ENCODE peak calls at places on chromosomes 3 and 15, in five cellular contexts. One of them, this sample, is unnamed.

GRCh38 chr3:33074217-33075067 is 22.5 kb downstream of the GLB1 start:
- DNase-seq in AG04450: peak; percentile 43
- DNase-seq in right atrium auricular region: no peak
- DNase-seq in adrenal gland: peak; percentile 66
- DNase-seq in cardiac muscle cell: peak; percentile 81
- DNase-seq in this sample: no peak

GRCh38 chr15:63013052-63013808 is 29.3 kb upstream of the TPM1 start:
- DNase-seq in AG04450: peak; percentile 32
- DNase-seq in cardiac muscle cell: no peak
- DNase-seq in adrenal gland: no peak
- DNase-seq in right atrium auricular region: no peak
- DNase-seq in this sample: no peak

GRCh38 chr3:114194750-114195149 is 15.9 kb upstream of the DRD3 start:
- DNase-seq in AG04450: no peak
- DNase-seq in adrenal gland: no peak
- DNase-seq in right atrium auricular region: no peak
- DNase-seq in cardiac muscle cell: no peak
- DNase-seq in this sample: no peak

GRCh38 chr15:88878720-88879184 is 16.6 kb downstream of the HAPLN3 start:
- DNase-seq in cardiac muscle cell: peak; percentile 68
- DNase-seq in right atrium auricular region: no peak
- DNase-seq in AG04450: no peak
- DNase-seq in adrenal gland: peak; percentile 38
- DNase-seq in this sample: no peak

GRCh38 chr15:40046721-40047412 is 7.9 kb upstream of the SRP14 start:
- DNase-seq in adrenal gland: no peak
- DNase-seq in cardiac muscle cell: no peak
- DNase-seq in AG04450: no peak
- DNase-seq in right atrium auricular region: peak; percentile 49
- DNase-seq in this sample: no peak

GRCh38 chr15:70284438-70285214 is 186.9 kb upstream of the TLE3 start:
- DNase-seq in adrenal gland: peak; percentile 72
- DNase-seq in cardiac muscle cell: no peak
- DNase-seq in right atrium auricular region: no peak
- DNase-seq in AG04450: no peak
- DNase-seq in this sample: peak; percentile 79

GRCh38 chr3:29601861-29602585 is 321.2 kb downstream of the RBMS3 start:
- DNase-seq in cardiac muscle cell: no peak
- DNase-seq in adrenal gland: no peak
- DNase-seq in right atrium auricular region: no peak
- DNase-seq in AG04450: no peak
- DNase-seq in this sample: no peak

GRCh38 chr15:45743309-45744041 is 108.6 kb downstream of the SQOR start:
- DNase-seq in right atrium auricular region: no peak
- DNase-seq in adrenal gland: no peak
- DNase-seq in cardiac muscle cell: no peak
- DNase-seq in AG04450: no peak
- DNase-seq in this sample: no peak

GRCh38 chr3:163622384-163622783 is 1455.9 kb downstream of the SI start:
- DNase-seq in cardiac muscle cell: peak; percentile 80
- DNase-seq in adrenal gland: no peak
- DNase-seq in AG04450: no peak
- DNase-seq in right atrium auricular region: no peak
- DNase-seq in this sample: no peak

GRCh38 chr3:142993958-142994442 is 7.4 kb upstream of the U2SURP start:
- DNase-seq in AG04450: peak; percentile 41
- DNase-seq in right atrium auricular region: peak; percentile 80
- DNase-seq in cardiac muscle cell: peak; percentile 70
- DNase-seq in adrenal gland: peak; percentile 60
- DNase-seq in this sample: no peak

GRCh38 chr15:68630205-68630555 is 51.4 kb downstream of the CORO2B start:
- DNase-seq in right atrium auricular region: no peak
- DNase-seq in adrenal gland: no peak
- DNase-seq in AG04450: no peak
- DNase-seq in cardiac muscle cell: no peak
- DNase-seq in this sample: no peak

GRCh38 chr15:89760303-89761008 is 9.4 kb upstream of the MESP1 start:
- DNase-seq in cardiac muscle cell: peak; percentile 81
- DNase-seq in AG04450: no peak
- DNase-seq in adrenal gland: peak; percentile 73
- DNase-seq in right atrium auricular region: peak; percentile 84
- DNase-seq in this sample: peak; percentile 91

GRCh38 chr3:105067361-105067760 is 299.3 kb upstream of the ALCAM start:
- DNase-seq in adrenal gland: no peak
- DNase-seq in right atrium auricular region: no peak
- DNase-seq in cardiac muscle cell: no peak
- DNase-seq in AG04450: no peak
- DNase-seq in this sample: no peak

GRCh38 chr3:188529228-188529627 is 375.3 kb downstream of the LPP start:
- DNase-seq in adrenal gland: no peak
- DNase-seq in AG04450: peak; percentile 18
- DNase-seq in cardiac muscle cell: no peak
- DNase-seq in right atrium auricular region: no peak
- DNase-seq in this sample: no peak

GRCh38 chr3:179673522-179673921 is 20.7 kb downstream of the USP13 start:
- DNase-seq in right atrium auricular region: no peak
- DNase-seq in AG04450: no peak
- DNase-seq in adrenal gland: peak; percentile 39
- DNase-seq in cardiac muscle cell: no peak
- DNase-seq in this sample: peak; percentile 67

GRCh38 chr3:42880601-42881451 is 5.1 kb upstream of the CYP8B1 start:
- DNase-seq in right atrium auricular region: peak; percentile 88
- DNase-seq in adrenal gland: peak; percentile 86
- DNase-seq in AG04450: peak; percentile 23
- DNase-seq in cardiac muscle cell: peak; percentile 90
- DNase-seq in this sample: peak; percentile 93

GRCh38 chr3:138348950-138349739 is 766 bp downstream of the MRAS start:
- DNase-seq in adrenal gland: peak; percentile 47
- DNase-seq in AG04450: no peak
- DNase-seq in cardiac muscle cell: peak; percentile 46
- DNase-seq in right atrium auricular region: no peak
- DNase-seq in this sample: no peak

GRCh38 chr15:63420333-63420741 is 38.7 kb upstream of the CA12 start:
- DNase-seq in adrenal gland: no peak
- DNase-seq in AG04450: no peak
- DNase-seq in cardiac muscle cell: peak; percentile 20
- DNase-seq in right atrium auricular region: no peak
- DNase-seq in this sample: no peak

GRCh38 chr15:37682304-37682703 is 252.1 kb upstream of the TMCO5A start:
- DNase-seq in right atrium auricular region: no peak
- DNase-seq in adrenal gland: no peak
- DNase-seq in AG04450: no peak
- DNase-seq in cardiac muscle cell: no peak
- DNase-seq in this sample: no peak

GRCh38 chr3:5052247-5052646 is 69.8 kb upstream of the ARL8B start:
- DNase-seq in right atrium auricular region: no peak
- DNase-seq in cardiac muscle cell: no peak
- DNase-seq in AG04450: no peak
- DNase-seq in adrenal gland: no peak
- DNase-seq in this sample: no peak

GRCh38 chr3:122974764-122975162 is 52.8 kb downstream of the SEMA5B start:
- DNase-seq in cardiac muscle cell: no peak
- DNase-seq in AG04450: no peak
- DNase-seq in right atrium auricular region: no peak
- DNase-seq in adrenal gland: peak; percentile 56
- DNase-seq in this sample: no peak

GRCh38 chr3:23756206-23756840 is 49.4 kb upstream of the UBE2E1 start:
- DNase-seq in adrenal gland: no peak
- DNase-seq in right atrium auricular region: no peak
- DNase-seq in AG04450: no peak
- DNase-seq in cardiac muscle cell: no peak
- DNase-seq in this sample: no peak

GRCh38 chr3:12451960-12452359 is 32.3 kb upstream of the TSEN2 start:
- DNase-seq in adrenal gland: no peak
- DNase-seq in AG04450: no peak
- DNase-seq in right atrium auricular region: no peak
- DNase-seq in cardiac muscle cell: no peak
- DNase-seq in this sample: no peak

GRCh38 chr15:39869251-39869650 is 50.8 kb downstream of the GPR176 start:
- DNase-seq in right atrium auricular region: no peak
- DNase-seq in cardiac muscle cell: no peak
- DNase-seq in adrenal gland: no peak
- DNase-seq in AG04450: no peak
- DNase-seq in this sample: no peak

GRCh38 chr3:107942244-107942643 is 148.6 kb downstream of the CD47 start:
- DNase-seq in right atrium auricular region: no peak
- DNase-seq in AG04450: no peak
- DNase-seq in adrenal gland: no peak
- DNase-seq in cardiac muscle cell: no peak
- DNase-seq in this sample: no peak

GRCh38 chr3:190497809-190498208 is 16.1 kb upstream of the IL1RAP start:
- DNase-seq in cardiac muscle cell: peak; percentile 52
- DNase-seq in AG04450: no peak
- DNase-seq in adrenal gland: no peak
- DNase-seq in right atrium auricular region: no peak
- DNase-seq in this sample: no peak

GRCh38 chr3:128984596-128984995 is 9.3 kb downstream of the CFAP92 start:
- DNase-seq in cardiac muscle cell: no peak
- DNase-seq in adrenal gland: no peak
- DNase-seq in AG04450: no peak
- DNase-seq in right atrium auricular region: no peak
- DNase-seq in this sample: no peak

GRCh38 chr15:93399121-93399520 is 310.1 kb upstream of the RGMA start:
- DNase-seq in right atrium auricular region: no peak
- DNase-seq in adrenal gland: no peak
- DNase-seq in cardiac muscle cell: no peak
- DNase-seq in AG04450: no peak
- DNase-seq in this sample: no peak

GRCh38 chr3:195906865-195907729 is 1.3 kb downstream of the TNK2 start:
- DNase-seq in right atrium auricular region: no peak
- DNase-seq in cardiac muscle cell: no peak
- DNase-seq in AG04450: no peak
- DNase-seq in adrenal gland: no peak
- DNase-seq in this sample: peak; percentile 84
- H3K27ac ChIP-seq in right atrium auricular region: peak overlapping the region; percentile 81
- H3K27ac ChIP-seq in cardiac muscle cell: no peak overlapping the region
- H3K27ac ChIP-seq in AG04450: no peak overlapping the region
- H3K27ac ChIP-seq in adrenal gland: peak overlapping the region; percentile 68
- H3K27ac ChIP-seq in this sample: peak overlapping the region; percentile 56

GRCh38 chr15:76127880-76128279 is 68.1 kb downstream of the TMEM266 start:
- DNase-seq in AG04450: no peak
- DNase-seq in cardiac muscle cell: no peak
- DNase-seq in adrenal gland: no peak
- DNase-seq in right atrium auricular region: no peak
- DNase-seq in this sample: no peak
- H3K27me3 ChIP-seq in AG04450: peaks cover 11% of the 10 kb centered on the region
- H3K27me3 ChIP-seq in cardiac muscle cell: peaks cover 15% of the 10 kb centered on the region
- H3K27me3 ChIP-seq in adrenal gland: no peaks in the 10 kb centered on the region
- H3K27me3 ChIP-seq in right atrium auricular region: no peaks in the 10 kb centered on the region
- H3K27me3 ChIP-seq in this sample: peaks cover 9% of the 10 kb centered on the region

GRCh38 chr3:152280539-152280938 is 11.8 kb downstream of the MBNL1 start:
- DNase-seq in AG04450: no peak
- DNase-seq in adrenal gland: no peak
- DNase-seq in right atrium auricular region: no peak
- DNase-seq in cardiac muscle cell: no peak
- DNase-seq in this sample: no peak
- H3K27ac ChIP-seq in AG04450: no peak overlapping the region
- H3K27ac ChIP-seq in adrenal gland: no peak overlapping the region
- H3K27ac ChIP-seq in right atrium auricular region: peak overlapping the region; percentile 58
- H3K27ac ChIP-seq in cardiac muscle cell: peak overlapping the region; percentile 58
- H3K27ac ChIP-seq in this sample: no peak overlapping the region

GRCh38 chr3:184575701-184576100 is 14.1 kb downstream of the EPHB3 start:
- DNase-seq in adrenal gland: no peak
- DNase-seq in right atrium auricular region: no peak
- DNase-seq in AG04450: no peak
- DNase-seq in cardiac muscle cell: no peak
- DNase-seq in this sample: no peak
- H3K27me3 ChIP-seq in adrenal gland: no peaks in the 10 kb centered on the region
- H3K27me3 ChIP-seq in right atrium auricular region: no peaks in the 10 kb centered on the region
- H3K27me3 ChIP-seq in AG04450: no peaks in the 10 kb centered on the region
- H3K27me3 ChIP-seq in cardiac muscle cell: no peaks in the 10 kb centered on the region
- H3K27me3 ChIP-seq in this sample: no peaks in the 10 kb centered on the region

DNA sequence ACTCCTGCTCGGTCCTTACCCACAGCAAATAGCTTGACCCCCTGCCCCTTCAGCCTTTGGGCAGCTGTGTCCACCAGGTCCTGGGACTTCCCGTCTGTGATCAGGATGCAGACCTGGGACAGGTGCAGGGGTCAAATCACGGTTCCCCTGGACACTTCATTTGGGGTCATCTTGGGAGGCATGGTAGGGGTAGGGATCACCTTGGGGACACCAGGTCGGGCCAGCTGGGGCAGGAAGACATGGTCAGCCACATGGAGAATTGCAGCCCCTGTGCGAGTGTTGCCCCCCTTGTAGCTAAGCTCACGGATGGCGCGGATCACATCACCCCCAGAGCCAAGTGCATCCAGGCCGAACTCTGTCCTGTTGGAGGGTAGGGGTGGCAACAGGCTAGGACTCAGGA is 1.8 kb downstream of the COL7A1 start:
- DNase-seq in cardiac muscle cell: no peak
- DNase-seq in right atrium auricular region: no peak
- DNase-seq in adrenal gland: no peak
- DNase-seq in AG04450: no peak
- DNase-seq in this sample: no peak
- H3K27ac ChIP-seq in cardiac muscle cell: no peak overlapping the region
- H3K27ac ChIP-seq in right atrium auricular region: no peak overlapping the region
- H3K27ac ChIP-seq in adrenal gland: no peak overlapping the region
- H3K27ac ChIP-seq in AG04450: no peak overlapping the region
- H3K27ac ChIP-seq in this sample: no peak overlapping the region

GRCh38 chr15:57286446-57287127 is 89.7 kb upstream of the CGNL1 start:
- DNase-seq in right atrium auricular region: no peak
- DNase-seq in AG04450: no peak
- DNase-seq in cardiac muscle cell: peak; percentile 51
- DNase-seq in adrenal gland: no peak
- DNase-seq in this sample: no peak
- H3K27me3 ChIP-seq in right atrium auricular region: no peaks in the 10 kb centered on the region
- H3K27me3 ChIP-seq in AG04450: no peaks in the 10 kb centered on the region
- H3K27me3 ChIP-seq in cardiac muscle cell: no peaks in the 10 kb centered on the region
- H3K27me3 ChIP-seq in adrenal gland: no peaks in the 10 kb centered on the region
- H3K27me3 ChIP-seq in this sample: no peaks in the 10 kb centered on the region

DNA sequence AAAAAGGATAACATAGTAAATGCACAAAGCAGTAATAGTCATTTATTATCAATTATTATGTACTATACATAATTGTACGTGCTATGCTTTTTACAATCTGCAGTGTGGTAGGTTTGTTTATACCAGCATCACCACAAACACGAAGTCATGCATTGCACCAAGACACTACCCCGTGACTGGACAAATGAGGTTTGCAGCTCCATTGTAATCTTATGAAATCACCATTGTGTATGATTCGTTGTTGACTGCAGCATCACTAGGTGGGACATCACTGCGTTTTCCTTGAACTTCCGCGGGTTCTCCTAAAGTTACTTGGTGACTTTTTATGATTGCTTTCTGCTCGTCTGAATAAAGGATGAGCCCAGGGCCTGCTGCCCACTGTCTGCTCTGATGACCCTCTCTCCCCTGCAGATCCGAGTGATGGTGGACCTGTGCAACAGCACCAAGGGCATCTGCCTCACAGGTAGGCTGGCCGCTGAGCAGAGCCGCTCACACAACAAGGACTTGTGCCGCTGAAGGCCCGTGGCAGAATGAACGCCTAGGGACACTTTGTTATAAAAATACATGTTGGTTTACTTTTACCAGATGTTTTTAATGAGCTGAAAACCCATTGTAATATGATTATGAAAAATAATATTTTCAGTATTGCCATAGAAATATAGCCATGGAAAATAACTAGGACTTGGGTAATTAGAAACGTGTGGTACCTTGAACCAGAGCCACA is 35.7 kb downstream of the GLDN start:
- DNase-seq in AG04450: peak; percentile 58
- DNase-seq in adrenal gland: no peak
- DNase-seq in right atrium auricular region: no peak
- DNase-seq in cardiac muscle cell: no peak
- DNase-seq in this sample: no peak
- H3K27ac ChIP-seq in AG04450: peak overlapping the region; percentile 54
- H3K27ac ChIP-seq in adrenal gland: no peak overlapping the region
- H3K27ac ChIP-seq in right atrium auricular region: no peak overlapping the region
- H3K27ac ChIP-seq in cardiac muscle cell: no peak overlapping the region
- H3K27ac ChIP-seq in this sample: no peak overlapping the region